ENCODE peak calls at places on chromosomes 12 and 14, in nine cellular contexts. R, N, A, I, P, V, E, U and L are unnamed samples.

GRCh38 chr14:35202195-35202594 is 79.8 kb downstream of the PRORP start:
- DNase-seq in U (no peak), V (no peak), I (no peak), A (no peak), N (no peak), R (no peak), E (no peak), P (no peak), L (no peak)

GRCh38 chr12:20270557-20270956 is 97.8 kb upstream of the PDE3A start:
- DNase-seq in N (no peak), U (no peak), R (no peak), E (no peak), I (no peak), P (no peak), A (no peak), V (no peak), L (no peak)

GRCh38 chr12:71636704-71637115 is 26.9 kb downstream of the ZFC3H1 start:
- DNase-seq in A (peak), E (peak), V (peak), P (peak), N (peak), R (no peak), U (no peak), I (peak), L (peak)

GRCh38 chr14:75514673-75515630 is 7.3 kb upstream of the BATF start:
- DNase-seq in I (no peak), N (peak), R (peak), U (no peak), A (peak), V (no peak), P (no peak), E (peak), L (no peak)

GRCh38 chr12:131353376-131353775 is 357.5 kb upstream of the SFSWAP start:
- DNase-seq in V (no peak), E (no peak), N (no peak), A (no peak), I (no peak), P (no peak), R (peak), U (no peak), L (no peak)

GRCh38 chr14:91405241-91405721 is 12.3 kb downstream of the CCDC88C start:
- DNase-seq in I (no peak), N (no peak), U (peak), P (no peak), A (no peak), E (no peak), R (no peak), V (no peak), L (no peak)

GRCh38 chr12:45587877-45588530 is 141.5 kb upstream of the ARID2 start:
- DNase-seq in V (no peak), U (peak), I (no peak), N (no peak), R (no peak), A (no peak), E (no peak), P (no peak), L (no peak)

GRCh38 chr12:76270657-76271358 is 77.4 kb downstream of the BBS10 start:
- DNase-seq in E (no peak), R (no peak), A (no peak), U (no peak), P (no peak), I (no peak), V (no peak), N (peak), L (no peak)

GRCh38 chr12:53174881-53175491 is 5.5 kb upstream of the ZNF740 start:
- DNase-seq in P (no peak), V (no peak), I (peak), E (peak), U (no peak), N (peak), R (peak), A (no peak), L (no peak)

GRCh38 chr14:66539034-66539433 is 31.1 kb downstream of the GPHN start:
- DNase-seq in A (peak), N (no peak), P (no peak), U (no peak), I (no peak), V (no peak), E (no peak), R (no peak), L (no peak)

GRCh38 chr12:6774557-6775062 is 2.3 kb downstream of the LAG3 start:
- DNase-seq in U (no peak), V (no peak), R (no peak), I (no peak), E (no peak), N (no peak), A (no peak), P (no peak), L (no peak)

GRCh38 chr12:112140728-112141127 is 15.4 kb downstream of the TRAFD1 start:
- DNase-seq in I (no peak), P (no peak), U (no peak), R (peak), V (no peak), E (no peak), A (no peak), N (no peak), L (no peak)

GRCh38 chr12:5003025-5003666 is 40.5 kb upstream of the KCNA5 start:
- DNase-seq in P (peak), N (peak), I (no peak), A (no peak), R (peak), U (peak), V (peak), E (peak), L (peak)

GRCh38 chr12:57119694-57120093 is 8.5 kb upstream of the STAT6 start:
- DNase-seq in R (no peak), E (no peak), A (no peak), I (no peak), U (no peak), V (no peak), N (no peak), P (no peak), L (no peak)

GRCh38 chr14:47365248-47365647 is 310.2 kb downstream of the MDGA2 start:
- DNase-seq in U (no peak), R (no peak), P (no peak), I (no peak), A (no peak), E (no peak), V (no peak), N (no peak), L (no peak)

GRCh38 chr14:25048170-25049126 is 1.5 kb downstream of the STXBP6 start:
- DNase-seq in E (peak), I (peak), V (no peak), P (no peak), A (no peak), U (peak), R (no peak), N (peak), L (no peak)

GRCh38 chr14:77099425-77100167 is 1.5 kb downstream of the CIPC start:
- DNase-seq in V (no peak), R (no peak), E (no peak), I (peak), P (no peak), A (no peak), U (no peak), N (peak), L (peak)

GRCh38 chr12:97127061-97127460 is 220.0 kb downstream of the NEDD1 start:
- DNase-seq in V (no peak), E (no peak), U (no peak), P (no peak), A (no peak), I (no peak), N (no peak), R (no peak), L (no peak)

GRCh38 chr12:79527498-79527897 is 163.3 kb downstream of the PAWR start:
- DNase-seq in I (no peak), E (no peak), A (no peak), N (no peak), R (no peak), U (no peak), V (no peak), P (no peak), L (no peak)

GRCh38 chr14:56715938-56716337 is 94.3 kb downstream of the OTX2 start:
- DNase-seq in A (no peak), U (no peak), I (no peak), R (no peak), V (no peak), E (peak), N (no peak), P (no peak), L (no peak)

GRCh38 chr12:11615481-11615880 is 34.0 kb upstream of the ETV6 start:
- DNase-seq in R (no peak), I (no peak), A (no peak), V (no peak), E (no peak), N (no peak), U (no peak), P (no peak), L (no peak)

GRCh38 chr14:30283822-30284446 is 275.0 kb upstream of the G2E3 start:
- DNase-seq in U (peak), N (peak), P (no peak), I (no peak), A (no peak), R (peak), V (peak), E (peak), L (peak)

GRCh38 chr14:64554551-64554950 is 4.8 kb downstream of the PPP1R36 start:
- DNase-seq in I (no peak), A (no peak), E (no peak), N (no peak), R (no peak), U (no peak), V (no peak), P (no peak), L (no peak)

GRCh38 chr14:50082784-50083466 is 33.4 kb downstream of the VCPKMT start:
- DNase-seq in V (no peak), E (no peak), I (no peak), R (no peak), A (peak), N (peak), U (no peak), P (no peak), L (no peak)

GRCh38 chr12:6222009-6222702 is 22.0 kb downstream of the CD9 start:
- DNase-seq in U (no peak), P (no peak), V (no peak), R (no peak), I (peak), A (no peak), N (peak), E (no peak), L (no peak)

GRCh38 chr12:89040146-89040964 is 311.9 kb downstream of the DUSP6 start:
- DNase-seq in R (peak), V (no peak), I (no peak), N (peak), U (no peak), P (no peak), A (no peak), E (peak), L (no peak)

GRCh38 chr14:75979071-75979571 is 2.7 kb downstream of the TGFB3 start:
- DNase-seq in N (peak), U (peak), P (no peak), E (peak), R (peak), I (no peak), A (no peak), V (no peak), L (peak)

GRCh38 chr12:56256326-56256960 is 1.7 kb downstream of the ANKRD52 start:
- DNase-seq in I (no peak), A (no peak), V (no peak), P (no peak), N (peak), U (no peak), E (peak), R (peak), L (no peak)

GRCh38 chr14:67218126-67218525 is 23.1 kb upstream of the PALS1 start:
- DNase-seq in P (no peak), V (no peak), I (no peak), R (no peak), E (no peak), A (no peak), U (no peak), N (no peak), L (no peak)

GRCh38 chr12:6647083-6647604 is at the start of gene ACRBP:
- DNase-seq in P (no peak), R (peak), U (peak), I (no peak), A (no peak), N (peak), E (peak), V (no peak), L (peak)

GRCh38 chr12:93242154-93242958 is 135.4 kb upstream of the NUDT4 start:
- DNase-seq in R (no peak), V (no peak), I (no peak), P (no peak), A (no peak), N (no peak), U (no peak), E (no peak), L (no peak)

GRCh38 chr12:85504164-85504563 is 224.1 kb downstream of the ALX1 start:
- DNase-seq in I (no peak), E (no peak), V (no peak), A (no peak), U (no peak), N (no peak), R (no peak), P (no peak), L (no peak)

GRCh38 chr14:104820669-104821228 is 19.8 kb downstream of the ZBTB42 start:
- DNase-seq in P (no peak), U (peak), N (peak), A (no peak), R (peak), I (peak), V (no peak), E (peak), L (peak)

GRCh38 chr14:99205086-99205688 is 66.8 kb downstream of the BCL11B start:
- DNase-seq in P (no peak), N (no peak), E (no peak), V (no peak), I (no peak), A (no peak), U (no peak), R (no peak), L (no peak)

GRCh38 chr12:54301428-54302045 is 722 bp upstream of the NFE2 start:
- DNase-seq in A (no peak), I (no peak), U (no peak), V (no peak), E (peak), R (peak), P (no peak), N (no peak), L (no peak)

GRCh38 chr12:119005832-119006360 is 24.6 kb downstream of the SRRM4 start:
- DNase-seq in I (no peak), U (no peak), R (no peak), E (no peak), V (no peak), P (no peak), N (no peak), A (no peak), L (no peak)

GRCh38 chr14:104731249-104731924 is 7.4 kb downstream of the ADSS1 start:
- DNase-seq in I (no peak), P (no peak), A (no peak), V (no peak), E (peak), U (no peak), R (peak), N (no peak), L (no peak)

GRCh38 chr12:55713721-55714120 is 2.1 kb upstream of the BLOC1S1 start:
- DNase-seq in N (peak), I (peak), A (no peak), P (no peak), U (no peak), V (no peak), R (no peak), E (no peak), L (peak)

GRCh38 chr12:23528316-23528715 is 421.2 kb downstream of the SOX5 start:
- DNase-seq in E (peak), R (no peak), U (no peak), I (no peak), V (no peak), P (no peak), N (no peak), A (no peak), L (no peak)
- TF ChIP-seq CTCF in E (peak), R (peak), U (no peak), I (no peak), V (no peak), P (no peak), N (no peak), A (no peak), L (no peak)

GRCh38 chr14:92922155-92922735 is 705 bp upstream of the CHGA start:
- DNase-seq in E (no peak), U (no peak), P (no peak), R (no peak), I (no peak), A (no peak), V (no peak), N (no peak), L (no peak)

GRCh38 chr14:92924247-92924646 is 1.3 kb downstream of the CHGA start:
- DNase-seq in N (no peak), I (no peak), P (no peak), E (peak), A (no peak), U (no peak), R (peak), V (no peak), L (no peak)

GRCh38 chr14:92925446-92925845 is 2.5 kb downstream of the CHGA start:
- DNase-seq in N (no peak), U (no peak), V (no peak), R (no peak), P (no peak), E (no peak), I (no peak), A (no peak), L (no peak)

GRCh38 chr14:92923744-92924103 is 774 bp downstream of the CHGA start:
- DNase-seq in P (no peak), I (no peak), R (no peak), N (no peak), A (no peak), E (no peak), U (no peak), V (no peak), L (no peak)

DNA sequence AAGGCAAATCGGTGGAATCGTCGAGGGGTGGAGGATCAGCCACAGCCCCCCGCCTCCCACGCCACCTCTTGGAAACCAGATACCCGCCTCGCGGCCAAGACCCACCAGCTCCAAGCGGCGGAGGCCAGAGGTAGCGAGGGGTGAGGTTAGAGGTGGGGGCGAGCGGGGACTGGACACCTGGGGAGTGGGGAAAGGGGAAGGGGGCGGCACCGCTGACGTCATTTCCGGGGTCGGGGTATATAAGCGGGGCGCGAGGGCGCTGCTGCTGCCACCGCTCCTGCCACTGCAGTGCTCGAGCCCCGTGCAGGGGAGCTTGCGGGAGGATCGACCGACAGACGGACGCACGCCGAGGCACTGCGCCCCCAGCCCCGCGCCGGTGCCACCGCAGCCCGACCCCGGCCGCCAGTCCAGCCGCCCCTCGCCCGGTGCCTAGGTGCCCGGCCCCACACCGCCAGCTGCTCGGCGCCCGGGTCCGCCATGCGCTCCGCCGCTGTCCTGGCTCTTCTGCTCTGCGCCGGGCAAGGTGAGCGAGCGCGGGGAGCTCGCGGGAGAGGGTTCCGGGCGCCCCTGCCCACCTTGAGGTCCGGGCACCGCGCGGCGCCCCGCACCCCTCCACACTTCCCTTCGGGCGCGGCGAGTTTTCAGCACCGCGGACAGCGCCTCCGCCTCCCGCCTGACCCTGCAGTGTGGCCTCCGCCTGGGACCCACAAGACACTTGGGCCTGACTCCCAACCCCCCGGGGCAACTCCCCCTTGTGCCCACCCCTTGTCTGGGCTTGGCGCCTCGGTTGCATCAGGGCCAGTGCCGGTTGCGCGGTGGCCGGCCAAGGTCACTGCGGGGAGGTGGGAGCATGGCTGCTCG is at the start of gene CHGA:
- DNase-seq in R (peak), U (peak), I (no peak), E (peak), N (peak), A (no peak), V (no peak), P (no peak), L (peak)
- H3K27ac ChIP-seq in R (no peak), U (no peak), I (no peak), E (no peak), N (no peak), A (no peak), V (no peak), P (no peak), L (no peak)

DNA sequence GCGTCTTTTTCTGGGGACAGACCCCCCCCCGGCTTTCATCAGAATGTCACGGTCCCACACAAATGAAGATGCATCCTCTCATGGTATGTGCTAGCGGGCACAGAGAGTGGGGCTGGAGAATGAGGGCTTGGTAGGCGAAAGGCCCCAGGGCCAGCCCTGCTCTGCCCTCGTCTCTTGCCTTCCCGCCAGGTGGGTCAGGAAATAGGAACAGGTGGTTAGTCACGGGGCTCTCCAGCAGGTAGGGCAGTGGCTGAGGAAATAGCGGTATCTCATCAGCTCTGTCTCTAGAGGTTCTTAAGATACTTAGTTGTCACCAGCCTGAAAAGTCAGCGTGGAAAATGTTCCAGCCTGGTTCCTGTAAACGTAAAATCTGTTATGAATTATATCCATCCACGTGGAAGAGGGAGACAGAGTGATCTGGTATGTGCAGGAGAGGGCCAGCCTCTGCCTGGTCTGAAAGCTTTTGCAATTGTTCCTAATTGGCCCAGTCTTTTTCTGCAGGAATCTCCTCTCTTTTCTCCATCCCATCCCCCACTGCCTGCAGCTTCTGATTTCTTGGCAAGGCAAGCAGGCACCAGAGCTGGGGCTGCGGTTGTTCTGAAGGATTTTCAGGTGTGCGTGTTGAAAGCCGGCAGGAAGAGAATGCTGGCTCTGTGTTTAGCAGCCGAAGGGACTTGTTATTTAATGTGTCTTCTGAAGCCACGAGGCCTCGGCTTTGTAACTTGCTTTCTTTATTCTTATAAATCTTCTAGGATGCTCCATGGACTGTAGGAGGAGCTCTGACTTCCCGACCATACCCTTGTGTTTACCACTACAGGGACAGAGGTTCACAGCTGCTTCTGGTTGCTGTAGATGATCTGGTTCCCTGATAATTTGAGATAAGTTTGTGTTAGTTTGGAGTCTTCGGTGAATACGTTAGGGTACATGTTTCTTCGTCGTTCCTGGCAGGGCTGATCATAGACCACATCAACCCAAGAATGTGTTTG is 131.1 kb downstream of the CACNA1C start:
- DNase-seq in V (no peak), I (no peak), N (peak), A (no peak), U (no peak), E (peak), R (no peak), P (no peak), L (no peak)
- TF ChIP-seq CTCF in V (no peak), I (no peak), N (peak), A (no peak), U (no peak), E (peak), R (peak), P (no peak), L (no peak)

GRCh38 chr12:29104495-29104894 is 44.6 kb upstream of the FAR2 start:
- DNase-seq in N (no peak), P (no peak), V (no peak), U (no peak), A (no peak), E (no peak), I (no peak), R (no peak), L (no peak)

GRCh38 chr12:29103539-29103974 is 45.5 kb upstream of the FAR2 start:
- DNase-seq in A (peak), I (no peak), U (no peak), N (no peak), V (no peak), R (no peak), E (no peak), P (no peak), L (no peak)

GRCh38 chr12:29102739-29103138 is 46.3 kb upstream of the FAR2 start:
- DNase-seq in A (no peak), V (no peak), I (no peak), P (no peak), E (no peak), R (no peak), U (no peak), N (no peak), L (no peak)
- H3K27ac ChIP-seq in A (no peak), V (no peak), I (no peak), P (no peak), E (no peak), R (no peak), U (no peak), N (no peak), L (no peak)

GRCh38 chr12:74685385-74685784 is 147.8 kb downstream of the ATXN7L3B start:
- DNase-seq in R (peak), V (no peak), A (no peak), P (no peak), E (no peak), U (no peak), I (no peak), N (peak), L (no peak)

GRCh38 chr12:74689929-74690328 is 152.3 kb downstream of the ATXN7L3B start:
- DNase-seq in A (no peak), U (no peak), N (no peak), R (no peak), E (no peak), V (no peak), P (no peak), I (no peak), L (no peak)

GRCh38 chr12:74689071-74689655 is 151.5 kb downstream of the ATXN7L3B start:
- DNase-seq in N (peak), P (peak), U (no peak), V (peak), I (peak), E (peak), R (no peak), A (no peak), L (peak)
- TF ChIP-seq CTCF in N (peak), P (peak), U (peak), V (peak), I (peak), E (peak), R (peak), A (no peak), L (peak)